ENCODE peak calls at places on chromosome 1, in nine cellular contexts. One of them, this sample, is unnamed. For H3K27me3, the result is how much of the 10 kb centered on the place peaks cover.

GRCh38 chr1:100387209-100387608 is 34.9 kb downstream of the CDC14A start:
- DNase-seq in neuronal stem cell: no peak
- DNase-seq in hepatocyte: no peak
- DNase-seq in ovary: peak
- DNase-seq in prostate gland: no peak
- DNase-seq in GM23248: no peak
- DNase-seq in HL-60: no peak
- DNase-seq in pancreas: no peak
- DNase-seq in thoracic aorta: no peak
- DNase-seq in this sample: no peak

GRCh38 chr1:173867141-173867752 is 542 bp downstream of the GAS5 start:
- DNase-seq in neuronal stem cell: no peak
- DNase-seq in hepatocyte: no peak
- DNase-seq in ovary: peak
- DNase-seq in prostate gland: no peak
- DNase-seq in GM23248: no peak
- DNase-seq in HL-60: no peak
- DNase-seq in pancreas: peak
- DNase-seq in thoracic aorta: no peak
- DNase-seq in this sample: peak

GRCh38 chr1:45767035-45767434 is 16.6 kb upstream of the IPP start:
- DNase-seq in neuronal stem cell: no peak
- DNase-seq in hepatocyte: no peak
- DNase-seq in ovary: no peak
- DNase-seq in prostate gland: no peak
- DNase-seq in GM23248: peak
- DNase-seq in HL-60: no peak
- DNase-seq in pancreas: no peak
- DNase-seq in thoracic aorta: no peak
- DNase-seq in this sample: no peak

GRCh38 chr1:20494609-20495311 is 8.8 kb upstream of the CAMK2N1 start:
- DNase-seq in neuronal stem cell: no peak
- DNase-seq in hepatocyte: no peak
- DNase-seq in ovary: no peak
- DNase-seq in prostate gland: no peak
- DNase-seq in GM23248: peak
- DNase-seq in HL-60: no peak
- DNase-seq in pancreas: no peak
- DNase-seq in thoracic aorta: no peak
- DNase-seq in this sample: no peak

GRCh38 chr1:21308847-21309652 is 18.8 kb upstream of the ECE1 start:
- DNase-seq in neuronal stem cell: no peak
- DNase-seq in hepatocyte: no peak
- DNase-seq in ovary: peak
- DNase-seq in prostate gland: peak
- DNase-seq in GM23248: peak
- DNase-seq in HL-60: no peak
- DNase-seq in pancreas: peak
- DNase-seq in thoracic aorta: no peak
- DNase-seq in this sample: no peak

GRCh38 chr1:60982539-60982938 is 99.8 kb upstream of the NFIA start:
- DNase-seq in neuronal stem cell: no peak
- DNase-seq in hepatocyte: no peak
- DNase-seq in ovary: no peak
- DNase-seq in prostate gland: no peak
- DNase-seq in GM23248: no peak
- DNase-seq in HL-60: no peak
- DNase-seq in pancreas: no peak
- DNase-seq in thoracic aorta: no peak
- DNase-seq in this sample: no peak

GRCh38 chr1:100360790-100361232 is 8.5 kb downstream of the CDC14A start:
- DNase-seq in neuronal stem cell: no peak
- DNase-seq in hepatocyte: no peak
- DNase-seq in ovary: peak
- DNase-seq in prostate gland: no peak
- DNase-seq in GM23248: peak
- DNase-seq in HL-60: no peak
- DNase-seq in pancreas: no peak
- DNase-seq in thoracic aorta: no peak
- DNase-seq in this sample: peak

GRCh38 chr1:978069-978834 is 3.6 kb downstream of the PERM1 start:
- DNase-seq in neuronal stem cell: no peak
- DNase-seq in hepatocyte: no peak
- DNase-seq in ovary: no peak
- DNase-seq in prostate gland: no peak
- DNase-seq in GM23248: no peak
- DNase-seq in HL-60: no peak
- DNase-seq in pancreas: peak
- DNase-seq in thoracic aorta: no peak
- DNase-seq in this sample: peak

GRCh38 chr1:156657161-156657970 is 15.4 kb downstream of the BCAN start:
- DNase-seq in neuronal stem cell: no peak
- DNase-seq in hepatocyte: peak
- DNase-seq in ovary: peak
- DNase-seq in prostate gland: peak
- DNase-seq in GM23248: peak
- DNase-seq in HL-60: no peak
- DNase-seq in pancreas: peak
- DNase-seq in thoracic aorta: peak
- DNase-seq in this sample: peak

GRCh38 chr1:203216274-203217138 is 13.0 kb downstream of the CHIT1 start:
- DNase-seq in neuronal stem cell: peak
- DNase-seq in hepatocyte: peak
- DNase-seq in ovary: peak
- DNase-seq in prostate gland: peak
- DNase-seq in GM23248: peak
- DNase-seq in HL-60: peak
- DNase-seq in pancreas: no peak
- DNase-seq in thoracic aorta: no peak
- DNase-seq in this sample: no peak

GRCh38 chr1:235874226-235874625 is 7.5 kb upstream of the LYST start:
- DNase-seq in neuronal stem cell: no peak
- DNase-seq in hepatocyte: no peak
- DNase-seq in ovary: no peak
- DNase-seq in prostate gland: no peak
- DNase-seq in GM23248: no peak
- DNase-seq in HL-60: no peak
- DNase-seq in pancreas: no peak
- DNase-seq in thoracic aorta: no peak
- DNase-seq in this sample: no peak

GRCh38 chr1:171486048-171486519 is 754 bp downstream of the PRRC2C start:
- DNase-seq in neuronal stem cell: peak
- DNase-seq in hepatocyte: no peak
- DNase-seq in ovary: no peak
- DNase-seq in prostate gland: peak
- DNase-seq in GM23248: peak
- DNase-seq in HL-60: peak
- DNase-seq in pancreas: no peak
- DNase-seq in thoracic aorta: peak
- DNase-seq in this sample: no peak

GRCh38 chr1:213186168-213186567 is 135.1 kb downstream of the RPS6KC1 start:
- DNase-seq in neuronal stem cell: no peak
- DNase-seq in hepatocyte: no peak
- DNase-seq in ovary: no peak
- DNase-seq in prostate gland: no peak
- DNase-seq in GM23248: no peak
- DNase-seq in HL-60: no peak
- DNase-seq in pancreas: no peak
- DNase-seq in thoracic aorta: no peak
- DNase-seq in this sample: no peak

GRCh38 chr1:150009604-150010387 is 730 bp downstream of the OTUD7B start:
- DNase-seq in neuronal stem cell: peak
- DNase-seq in hepatocyte: peak
- DNase-seq in ovary: peak
- DNase-seq in prostate gland: peak
- DNase-seq in GM23248: peak
- DNase-seq in HL-60: no peak
- DNase-seq in pancreas: peak
- DNase-seq in thoracic aorta: peak
- DNase-seq in this sample: peak

GRCh38 chr1:33515607-33516006 is 43.2 kb downstream of the ZSCAN20 start:
- DNase-seq in neuronal stem cell: no peak
- DNase-seq in hepatocyte: no peak
- DNase-seq in ovary: no peak
- DNase-seq in prostate gland: no peak
- DNase-seq in GM23248: no peak
- DNase-seq in HL-60: no peak
- DNase-seq in pancreas: no peak
- DNase-seq in thoracic aorta: no peak
- DNase-seq in this sample: peak

GRCh38 chr1:222918746-222919477 is 104.1 kb downstream of the DISP1 start:
- DNase-seq in neuronal stem cell: no peak
- DNase-seq in hepatocyte: no peak
- DNase-seq in ovary: no peak
- DNase-seq in prostate gland: no peak
- DNase-seq in GM23248: peak
- DNase-seq in HL-60: no peak
- DNase-seq in pancreas: no peak
- DNase-seq in thoracic aorta: no peak
- DNase-seq in this sample: no peak

GRCh38 chr1:203662821-203663220 is 36.2 kb downstream of the ATP2B4 start:
- DNase-seq in neuronal stem cell: no peak
- DNase-seq in hepatocyte: no peak
- DNase-seq in ovary: no peak
- DNase-seq in prostate gland: no peak
- DNase-seq in GM23248: no peak
- DNase-seq in HL-60: no peak
- DNase-seq in pancreas: no peak
- DNase-seq in thoracic aorta: no peak
- DNase-seq in this sample: no peak

GRCh38 chr1:115118086-115118485 is 28.8 kb upstream of the TSPAN2 start:
- DNase-seq in neuronal stem cell: no peak
- DNase-seq in hepatocyte: no peak
- DNase-seq in ovary: no peak
- DNase-seq in prostate gland: no peak
- DNase-seq in GM23248: no peak
- DNase-seq in HL-60: no peak
- DNase-seq in pancreas: no peak
- DNase-seq in thoracic aorta: no peak
- DNase-seq in this sample: no peak

GRCh38 chr1:233020441-233020840 is 70.0 kb downstream of the NTPCR start:
- DNase-seq in neuronal stem cell: peak
- DNase-seq in hepatocyte: no peak
- DNase-seq in ovary: no peak
- DNase-seq in prostate gland: no peak
- DNase-seq in GM23248: no peak
- DNase-seq in HL-60: no peak
- DNase-seq in pancreas: peak
- DNase-seq in thoracic aorta: no peak
- DNase-seq in this sample: no peak

GRCh38 chr1:233016798-233017197 is 66.4 kb downstream of the NTPCR start:
- DNase-seq in neuronal stem cell: no peak
- DNase-seq in hepatocyte: no peak
- DNase-seq in ovary: no peak
- DNase-seq in prostate gland: no peak
- DNase-seq in GM23248: no peak
- DNase-seq in HL-60: no peak
- DNase-seq in pancreas: no peak
- DNase-seq in thoracic aorta: no peak
- DNase-seq in this sample: no peak

GRCh38 chr1:233022246-233022645 is 71.8 kb downstream of the NTPCR start:
- DNase-seq in neuronal stem cell: no peak
- DNase-seq in hepatocyte: no peak
- DNase-seq in ovary: no peak
- DNase-seq in prostate gland: no peak
- DNase-seq in GM23248: no peak
- DNase-seq in HL-60: no peak
- DNase-seq in pancreas: no peak
- DNase-seq in thoracic aorta: no peak
- DNase-seq in this sample: no peak

GRCh38 chr1:233019083-233019482 is 68.7 kb downstream of the NTPCR start:
- DNase-seq in neuronal stem cell: no peak
- DNase-seq in hepatocyte: no peak
- DNase-seq in ovary: no peak
- DNase-seq in prostate gland: no peak
- DNase-seq in GM23248: no peak
- DNase-seq in HL-60: no peak
- DNase-seq in pancreas: no peak
- DNase-seq in thoracic aorta: no peak
- DNase-seq in this sample: no peak

GRCh38 chr1:233019921-233020320 is 69.5 kb downstream of the NTPCR start:
- DNase-seq in neuronal stem cell: no peak
- DNase-seq in hepatocyte: no peak
- DNase-seq in ovary: no peak
- DNase-seq in prostate gland: no peak
- DNase-seq in GM23248: no peak
- DNase-seq in HL-60: no peak
- DNase-seq in pancreas: no peak
- DNase-seq in thoracic aorta: no peak
- DNase-seq in this sample: no peak
- H3K27me3 ChIP-seq in neuronal stem cell: under half
- H3K27me3 ChIP-seq in hepatocyte: under half
- H3K27me3 ChIP-seq in ovary: under half
- H3K27me3 ChIP-seq in prostate gland: under half
- H3K27me3 ChIP-seq in GM23248: under half
- H3K27me3 ChIP-seq in HL-60: under half
- H3K27me3 ChIP-seq in pancreas: under half
- H3K27me3 ChIP-seq in thoracic aorta: under half
- H3K27me3 ChIP-seq in this sample: under half

DNA sequence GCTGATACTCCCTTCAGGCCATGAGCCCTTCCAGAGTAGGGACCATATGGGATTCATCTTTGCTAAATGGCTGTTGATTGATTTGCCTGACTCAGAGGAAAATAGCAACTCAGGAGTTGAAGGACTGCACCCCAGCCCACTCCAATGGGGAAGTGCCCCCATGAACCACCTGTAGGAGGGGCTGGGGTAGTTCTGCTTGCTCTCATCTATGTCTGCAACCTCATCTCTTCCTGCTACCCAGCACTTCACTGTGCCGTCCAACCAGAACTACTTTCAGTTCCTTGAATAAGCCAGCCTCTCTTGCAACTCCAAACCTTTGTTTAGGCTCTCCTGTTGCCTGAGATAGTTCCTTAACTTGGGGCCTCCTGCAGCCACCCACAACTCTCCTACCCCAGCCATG is 26.6 kb downstream of the BEND5 start:
- DNase-seq in neuronal stem cell: no peak
- DNase-seq in hepatocyte: no peak
- DNase-seq in ovary: no peak
- DNase-seq in prostate gland: no peak
- DNase-seq in GM23248: no peak
- DNase-seq in HL-60: peak
- DNase-seq in pancreas: no peak
- DNase-seq in thoracic aorta: no peak
- DNase-seq in this sample: no peak
- H3K27ac ChIP-seq in neuronal stem cell: no peak
- H3K27ac ChIP-seq in hepatocyte: no peak
- H3K27ac ChIP-seq in ovary: no peak
- H3K27ac ChIP-seq in prostate gland: no peak
- H3K27ac ChIP-seq in GM23248: no peak
- H3K27ac ChIP-seq in HL-60: no peak
- H3K27ac ChIP-seq in pancreas: no peak
- H3K27ac ChIP-seq in thoracic aorta: no peak
- H3K27ac ChIP-seq in this sample: no peak

GRCh38 chr1:58946390-58946789 is 162.5 kb upstream of the JUN start:
- DNase-seq in neuronal stem cell: no peak
- DNase-seq in hepatocyte: no peak
- DNase-seq in ovary: no peak
- DNase-seq in prostate gland: no peak
- DNase-seq in GM23248: no peak
- DNase-seq in HL-60: no peak
- DNase-seq in pancreas: no peak
- DNase-seq in thoracic aorta: no peak
- DNase-seq in this sample: no peak
- H3K4me3 ChIP-seq in neuronal stem cell: no peak
- H3K4me3 ChIP-seq in hepatocyte: no peak
- H3K4me3 ChIP-seq in ovary: no peak
- H3K4me3 ChIP-seq in prostate gland: no peak
- H3K4me3 ChIP-seq in GM23248: no peak
- H3K4me3 ChIP-seq in HL-60: no peak
- H3K4me3 ChIP-seq in pancreas: no peak
- H3K4me3 ChIP-seq in thoracic aorta: no peak
- H3K4me3 ChIP-seq in this sample: no peak

GRCh38 chr1:26200413-26200812 is 10.0 kb downstream of the CATSPER4 start:
- DNase-seq in neuronal stem cell: no peak
- DNase-seq in hepatocyte: no peak
- DNase-seq in ovary: no peak
- DNase-seq in prostate gland: no peak
- DNase-seq in GM23248: no peak
- DNase-seq in HL-60: no peak
- DNase-seq in pancreas: no peak
- DNase-seq in thoracic aorta: no peak
- DNase-seq in this sample: no peak
- H3K27me3 ChIP-seq in neuronal stem cell: under half
- H3K27me3 ChIP-seq in hepatocyte: under half
- H3K27me3 ChIP-seq in ovary: under half
- H3K27me3 ChIP-seq in prostate gland: under half
- H3K27me3 ChIP-seq in GM23248: under half
- H3K27me3 ChIP-seq in HL-60: under half
- H3K27me3 ChIP-seq in pancreas: under half
- H3K27me3 ChIP-seq in thoracic aorta: under half
- H3K27me3 ChIP-seq in this sample: under half

This sample was measured in heart right ventricle.